ENCODE peak calls at places on chromosomes 1 and 21, in ten cellular contexts. R is transverse colon, W is HL-60, J is fibroblast of mammary gland, T is ovary, O is epithelial cell of esophagus, P is bronchial epithelial cell, Z is fibroblast of the aortic adventitia, U is psoas muscle, Q is lower leg skin. K is an unnamed sample.

GRCh38 chr1:41689596-41689995 is 205.1 kb upstream of the EDN2 start:
- DNase-seq in R (no peak), W (no peak), J (peak; percentile 24), T (no peak), O (no peak), P (no peak), Z (no peak), U (no peak), Q (no peak), K (no peak)

GRCh38 chr1:93575586-93576271 is 105.9 kb downstream of the BCAR3 start:
- DNase-seq in R (no peak), W (no peak), J (no peak), T (no peak), O (peak; percentile 56), P (peak; percentile 51), Z (no peak), U (no peak), Q (no peak), K (no peak)

GRCh38 chr1:115116511-115116910 is 27.2 kb upstream of the TSPAN2 start:
- DNase-seq in R (no peak), W (no peak), J (no peak), T (no peak), O (no peak), P (no peak), Z (no peak), U (no peak), Q (no peak), K (no peak)

GRCh38 chr1:236556606-236557005 is 32.8 kb downstream of the LGALS8 start:
- DNase-seq in R (no peak), W (no peak), J (no peak), T (no peak), O (no peak), P (no peak), Z (no peak), U (no peak), Q (no peak), K (no peak)

GRCh38 chr1:147853391-147853790 is 49.2 kb upstream of the GJA8 start:
- DNase-seq in R (no peak), W (no peak), J (peak; percentile 6), T (no peak), O (peak; percentile 50), P (peak; percentile 50), Z (peak; percentile 39), U (no peak), Q (no peak), K (no peak)

GRCh38 chr21:16532841-16533240 is 803.1 kb downstream of the USP25 start:
- DNase-seq in R (no peak), W (no peak), J (peak; percentile 81), T (no peak), O (peak; percentile 46), P (peak; percentile 57), Z (peak; percentile 74), U (no peak), Q (no peak), K (no peak)

GRCh38 chr1:224615861-224616760 is at the start of gene CNIH3:
- DNase-seq in R (no peak), W (peak; percentile 28), J (peak; percentile 84), T (no peak), O (peak; percentile 53), P (no peak), Z (peak; percentile 88), U (peak; percentile 29), Q (peak; percentile 85), K (no peak)

GRCh38 chr1:201933840-201934430 is 12.4 kb downstream of the LMOD1 start:
- DNase-seq in R (no peak), W (no peak), J (no peak), T (no peak), O (no peak), P (no peak), Z (no peak), U (no peak), Q (peak; percentile 66), K (no peak)

GRCh38 chr1:25818569-25818968 is 1.2 kb upstream of the MTFR1L start:
- DNase-seq in R (no peak), W (no peak), J (no peak), T (no peak), O (no peak), P (no peak), Z (no peak), U (no peak), Q (peak; percentile 74), K (no peak)
- H3K4me3 ChIP-seq in R (no peak overlapping the region), W (no peak overlapping the region), J (no peak overlapping the region), T (peak overlapping the region; percentile 99), O (peak overlapping the region; percentile 84), P (no peak overlapping the region), Z (peak overlapping the region; percentile 84), U (peak overlapping the region; percentile 73), Q (no peak overlapping the region), K (no peak overlapping the region)

GRCh38 chr1:210413951-210414350 is 85.2 kb downstream of the HHAT start:
- DNase-seq in R (no peak), W (no peak), J (no peak), T (no peak), O (no peak), P (no peak), Z (no peak), U (no peak), Q (no peak), K (no peak)

GRCh38 chr1:210417881-210418280 is 89.2 kb downstream of the HHAT start:
- DNase-seq in R (no peak), W (no peak), J (no peak), T (no peak), O (no peak), P (no peak), Z (no peak), U (no peak), Q (no peak), K (no peak)

GRCh38 chr1:210416049-210416448 is 87.3 kb downstream of the HHAT start:
- DNase-seq in R (no peak), W (no peak), J (no peak), T (no peak), O (no peak), P (no peak), Z (no peak), U (no peak), Q (no peak), K (no peak)

GRCh38 chr1:210416681-210417080 is 88.0 kb downstream of the HHAT start:
- DNase-seq in R (no peak), W (no peak), J (no peak), T (no peak), O (no peak), P (no peak), Z (no peak), U (no peak), Q (no peak), K (no peak)

DNA sequence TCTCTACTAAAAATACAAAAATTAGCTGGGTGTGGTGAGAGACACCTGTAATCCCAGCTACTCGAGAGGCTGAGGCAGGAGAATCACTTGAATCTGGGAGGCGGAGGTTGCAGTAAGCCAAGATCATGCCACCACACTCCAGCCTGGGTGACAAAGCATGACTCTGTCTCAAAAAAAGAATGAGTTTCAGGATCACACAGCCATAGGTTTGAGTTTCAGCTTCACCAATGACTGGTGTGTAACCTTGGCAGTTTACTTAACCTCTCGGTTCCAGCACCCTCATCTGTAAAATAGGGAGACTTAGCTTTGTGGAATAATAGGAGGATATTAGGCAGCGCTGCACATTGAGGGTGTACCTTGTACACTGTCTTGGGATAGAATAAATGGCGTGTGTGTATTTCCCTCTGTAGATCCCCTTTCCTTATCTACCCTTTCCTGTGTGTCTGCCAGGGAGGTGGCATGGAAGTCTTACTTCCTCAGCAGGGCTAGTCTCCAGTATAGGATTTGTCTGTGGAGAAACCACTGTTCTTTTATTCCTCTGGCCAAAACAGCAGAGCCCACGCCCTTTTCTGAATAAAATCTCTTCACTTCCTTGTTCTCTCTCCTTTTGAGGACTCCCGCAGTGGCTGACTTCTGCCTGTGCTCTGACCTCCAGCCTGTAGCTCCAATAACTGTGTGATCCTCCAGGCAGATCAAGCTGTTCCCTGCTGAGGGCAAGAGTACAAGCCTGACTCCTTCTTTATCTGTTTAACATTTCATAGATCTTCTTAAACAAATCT is 90.3 kb downstream of the HHAT start:
- DNase-seq in R (peak; percentile 43), W (no peak), J (no peak), T (no peak), O (no peak), P (no peak), Z (no peak), U (no peak), Q (no peak), K (no peak)
- TF ChIP-seq CTCF in R (no peak), W (no peak), J (no peak), T (no peak), O (no peak), P (no peak), Z (no peak), U (no peak), Q (no peak), K (no peak)

DNA sequence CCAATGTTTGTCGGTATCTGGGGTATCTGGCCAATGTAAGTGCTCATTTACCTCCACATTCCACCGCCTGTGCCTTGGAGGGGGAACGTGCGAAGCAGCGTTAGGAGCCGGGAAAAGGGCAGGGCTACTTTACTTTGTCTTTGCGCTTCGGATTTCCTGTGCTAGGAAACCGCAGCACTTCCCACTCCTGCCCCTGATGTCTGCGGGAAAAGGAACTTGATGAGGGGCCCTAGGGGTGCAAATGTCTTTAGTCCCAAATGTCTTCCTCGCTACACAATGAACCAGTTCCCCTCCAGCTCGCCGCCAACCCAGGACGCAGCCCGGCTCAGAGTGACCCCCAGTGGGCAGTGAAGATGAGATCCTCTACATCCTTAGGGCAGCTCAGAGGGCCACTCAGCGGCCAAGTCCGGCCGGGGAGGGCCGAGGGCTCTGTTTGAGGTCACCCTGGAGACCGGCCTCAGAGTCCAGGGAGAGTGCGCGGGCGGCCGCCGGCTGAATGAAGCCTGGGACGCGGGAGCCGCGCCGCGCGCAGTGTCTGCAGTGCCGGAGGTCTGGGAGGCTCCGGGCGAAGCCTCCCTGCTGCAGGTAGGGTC is at the start of gene DYNLT5:
- DNase-seq in R (peak; percentile 22), W (peak; percentile 20), J (peak; percentile 67), T (peak; percentile 42), O (peak; percentile 6), P (no peak), Z (peak; percentile 31), U (peak; percentile 57), Q (peak; percentile 86), K (no peak)
- H3K4me3 ChIP-seq in R (peak within 1 kb of the TSS; percentile 16), W (peak within 1 kb of the TSS; percentile 37), J (peak within 1 kb of the TSS; percentile 46), T (peak within 1 kb of the TSS; percentile 19), O (peak within 1 kb of the TSS; percentile 41), P (peak within 1 kb of the TSS; percentile 11), Z (peak within 1 kb of the TSS; percentile 53), U (peak within 1 kb of the TSS; percentile 59), Q (no peak within 1 kb of the TSS), K (peak within 1 kb of the TSS; percentile 9)

DNA sequence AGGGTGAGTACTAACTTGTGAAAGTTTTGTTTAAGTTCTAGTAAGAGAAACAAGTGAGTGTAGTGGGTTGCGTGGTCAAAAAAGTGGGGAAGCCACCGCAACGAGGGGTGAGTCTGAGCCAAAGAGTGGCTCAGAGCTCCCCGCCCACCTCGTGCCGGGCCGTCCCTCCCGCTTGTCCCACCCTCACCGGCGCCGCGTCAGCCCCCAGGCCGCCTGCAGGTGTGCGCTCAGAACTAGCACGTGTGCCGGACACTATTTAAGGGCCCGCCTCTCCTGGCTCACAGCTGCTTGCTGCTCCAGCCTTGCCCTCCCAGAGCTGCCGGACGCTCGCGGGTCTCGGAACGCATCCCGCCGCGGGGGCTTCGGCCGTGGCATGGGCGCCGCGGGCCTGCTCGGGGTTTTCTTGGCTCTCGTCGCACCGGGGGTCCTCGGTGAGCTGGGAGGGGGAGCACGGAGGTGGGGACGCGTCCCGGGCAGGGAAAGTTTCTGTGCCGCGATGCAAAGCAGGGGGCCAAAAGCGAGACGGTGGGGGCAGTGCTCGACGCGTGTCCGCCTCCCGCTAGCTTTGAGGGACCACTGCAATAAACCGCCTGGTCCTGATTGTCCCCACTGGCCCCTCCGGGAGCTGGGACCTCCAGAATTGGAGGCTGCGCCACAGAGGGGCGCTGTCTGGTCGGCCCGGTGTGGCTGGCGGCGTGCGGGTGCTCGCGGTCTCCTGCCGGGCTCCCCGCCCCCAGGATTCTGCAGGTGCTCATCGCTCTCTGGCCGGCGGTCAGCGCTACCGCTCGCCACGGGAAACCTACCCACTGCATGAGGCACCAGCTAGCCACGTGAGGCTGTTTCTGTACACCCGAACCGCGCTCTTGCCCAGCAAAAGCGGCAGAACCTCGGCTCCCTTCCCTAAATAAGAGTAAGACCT is at the start of gene CR2:
- DNase-seq in R (peak; percentile 71), W (no peak), J (no peak), T (peak; percentile 34), O (peak; percentile 59), P (peak; percentile 43), Z (no peak), U (peak; percentile 19), Q (no peak), K (peak; percentile 87)
- TF ChIP-seq CTCF in R (no peak), W (no peak), J (no peak), T (no peak), O (no peak), P (peak; percentile 40), Z (no peak), U (no peak), Q (no peak), K (peak; percentile 74)

K was measured in GM06990.